ENCODE peak calls at places on chromosomes 2 and 18, in seven cellular contexts. F, W, Z, C, K, L and V are unnamed samples.
A peak's percentile ranks its signal among the peaks of the same experiment; 100 is the strongest.

GRCh38 chr18:29874519-29875098 is 1167.9 kb downstream of the DSC3 start:
- DNase-seq in F (no peak), W (no peak), Z (no peak), C (peak; percentile 27), K (no peak), L (no peak), V (no peak)

GRCh38 chr2:190858817-190859216 is 21.8 kb upstream of the GLS start:
- DNase-seq in F (no peak), W (no peak), Z (peak; percentile 14), C (no peak), K (no peak), L (no peak), V (no peak)

GRCh38 chr2:209141142-209141541 is 282.7 kb upstream of the MAP2 start:
- DNase-seq in F (no peak), W (no peak), Z (no peak), C (no peak), K (no peak), L (no peak), V (no peak)

GRCh38 chr2:56749152-56749752 is 565.5 kb downstream of the CCDC85A start:
- DNase-seq in F (no peak), W (no peak), Z (no peak), C (peak; percentile 48), K (no peak), L (no peak), V (no peak)

GRCh38 chr2:17976871-17977746 is 98.6 kb downstream of the KCNS3 start:
- DNase-seq in F (no peak), W (no peak), Z (no peak), C (no peak), K (no peak), L (peak; percentile 18), V (no peak)

GRCh38 chr2:21354113-21354679 is 230.4 kb downstream of the TDRD15 start:
- DNase-seq in F (no peak), W (no peak), Z (no peak), C (no peak), K (no peak), L (no peak), V (no peak)

GRCh38 chr18:36942264-36942663 is 113.3 kb downstream of the KIAA1328 start:
- DNase-seq in F (no peak), W (no peak), Z (no peak), C (peak; percentile 35), K (no peak), L (no peak), V (no peak)

GRCh38 chr2:74952575-74952974 is 5.9 kb upstream of the POLE4 start:
- DNase-seq in F (no peak), W (no peak), Z (no peak), C (peak; percentile 34), K (no peak), L (no peak), V (no peak)

GRCh38 chr2:160054984-160055725 is 7.3 kb downstream of the PLA2R1 start:
- DNase-seq in F (no peak), W (no peak), Z (no peak), C (no peak), K (no peak), L (no peak), V (no peak)